ENCODE peak calls at places on chromosomes 1 and 21, in seven cellular contexts. Y, B, L, D, P, R and C are unnamed samples.

GRCh38 chr1:21630571-21631338 is 38.4 kb downstream of the RAP1GAP start:
- DNase-seq in D (no peak), Y (no peak), R (no peak), B (no peak), P (no peak), L (no peak), C (no peak)

GRCh38 chr1:160707171-160708109 is 4.2 kb downstream of the CD48 start:
- DNase-seq in L (no peak), Y (no peak), D (no peak), P (no peak), R (no peak), B (no peak), C (no peak)

GRCh38 chr21:45769239-45769758 is 125.8 kb downstream of the PCBP3 start:
- DNase-seq in R (no peak), L (no peak), P (no peak), Y (no peak), D (no peak), B (no peak), C (no peak)

GRCh38 chr1:216722841-216723240 is 388 bp downstream of the ESRRG start:
- DNase-seq in L (no peak), P (no peak), Y (no peak), R (no peak), D (no peak), B (no peak), C (no peak)

GRCh38 chr1:185375583-185375982 is 58.5 kb upstream of the IVNS1ABP start:
- DNase-seq in Y (peak; percentile 29), P (no peak), R (no peak), L (peak; percentile 16), D (peak; percentile 69), B (no peak), C (no peak)

GRCh38 chr1:67281246-67281645 is 26.4 kb upstream of the IL12RB2 start:
- DNase-seq in L (no peak), Y (no peak), D (no peak), R (no peak), P (no peak), B (no peak), C (no peak)

GRCh38 chr1:18676431-18676830 is 45.8 kb downstream of the PAX7 start:
- DNase-seq in L (no peak), B (no peak), R (no peak), P (no peak), D (no peak), Y (no peak), C (no peak)

GRCh38 chr1:153919879-153920852 is 2.6 kb downstream of the GATAD2B start:
- DNase-seq in R (no peak), Y (no peak), L (no peak), D (no peak), B (no peak), P (no peak), C (no peak)

GRCh38 chr1:151710187-151710586 is 6.4 kb downstream of the CELF3 start:
- DNase-seq in B (no peak), D (no peak), L (no peak), R (no peak), P (no peak), Y (no peak), C (no peak)

GRCh38 chr1:156963621-156964020 is 43.2 kb downstream of the LRRC71 start:
- DNase-seq in B (peak; percentile 45), P (no peak), R (no peak), Y (no peak), D (no peak), L (peak; percentile 12), C (no peak)

GRCh38 chr1:197958438-197958837 is 41.3 kb downstream of the LHX9 start:
- DNase-seq in R (no peak), B (no peak), L (no peak), D (no peak), Y (no peak), P (no peak), C (no peak)

GRCh38 chr1:150479927-150480352 is 7.3 kb upstream of the TARS2 start:
- DNase-seq in L (no peak), R (no peak), B (no peak), P (no peak), D (peak; percentile 11), Y (no peak), C (no peak)

GRCh38 chr1:225063722-225064121 is 134.2 kb downstream of the DNAH14 start:
- DNase-seq in P (no peak), R (no peak), D (no peak), B (no peak), Y (no peak), L (no peak), C (no peak)

GRCh38 chr1:61450454-61451213 is 274.3 kb downstream of the TM2D1 start:
- DNase-seq in Y (no peak), D (no peak), B (peak; percentile 61), P (peak; percentile 11), L (no peak), R (peak; percentile 44), C (no peak)

GRCh38 chr1:158148458-158148857 is 32.2 kb upstream of the CD1D start:
- DNase-seq in Y (no peak), B (no peak), D (no peak), P (no peak), L (no peak), R (no peak), C (no peak)

GRCh38 chr1:37595440-37596181 is at the start of gene GNL2:
- DNase-seq in Y (peak; percentile 99), P (peak; percentile 94), B (peak; percentile 98), R (peak; percentile 97), L (peak; percentile 94), D (peak; percentile 99), C (peak; percentile 80)
- TF ChIP-seq POLR2A in Y (peak; percentile 33), P (peak; percentile 90), B (peak; percentile 78), R (peak; percentile 57), L (peak; percentile 71), D (peak; percentile 79), C (no peak)

GRCh38 chr1:107526524-107527198 is 385.8 kb downstream of the NTNG1 start:
- DNase-seq in Y (no peak), B (no peak), R (no peak), P (no peak), D (no peak), L (no peak), C (no peak)

GRCh38 chr1:107532318-107532717 is 391.5 kb downstream of the NTNG1 start:
- DNase-seq in P (no peak), B (no peak), D (no peak), L (no peak), R (no peak), Y (peak; percentile 49), C (no peak)

GRCh38 chr1:107531065-107531908 is 390.4 kb downstream of the NTNG1 start:
- DNase-seq in D (no peak), B (no peak), Y (no peak), L (no peak), R (no peak), P (no peak), C (no peak)

GRCh38 chr1:107530543-107530942 is 389.7 kb downstream of the NTNG1 start:
- DNase-seq in L (no peak), Y (no peak), B (no peak), R (no peak), D (peak; percentile 81), P (no peak), C (no peak)

GRCh38 chr1:107529511-107530149 is 388.8 kb downstream of the NTNG1 start:
- DNase-seq in P (peak; percentile 28), D (no peak), R (peak; percentile 20), Y (no peak), B (no peak), L (peak; percentile 18), C (no peak)
- H3K4me1 ChIP-seq in P (no peaks in the 10 kb centered on the region), D (peaks cover 12% of the 10 kb centered on the region), R (no peaks in the 10 kb centered on the region), Y (no peaks in the 10 kb centered on the region), B (peaks cover under 1% of the 10 kb centered on the region), L (no peaks in the 10 kb centered on the region), C (peaks cover 53% of the 10 kb centered on the region)

GRCh38 chr1:91885716-91886506 is at the start of gene TGFBR3:
- DNase-seq in L (peak; percentile 87), R (peak; percentile 95), P (peak; percentile 76), B (peak; percentile 96), Y (peak; percentile 75), D (peak; percentile 98), C (peak; percentile 24)
- TF ChIP-seq CTCF in L (peak; percentile 85), R (peak; percentile 65), P (no peak), B (peak; percentile 26), Y (peak; percentile 58), D (peak; percentile 49), C (peak; percentile 26)

DNA sequence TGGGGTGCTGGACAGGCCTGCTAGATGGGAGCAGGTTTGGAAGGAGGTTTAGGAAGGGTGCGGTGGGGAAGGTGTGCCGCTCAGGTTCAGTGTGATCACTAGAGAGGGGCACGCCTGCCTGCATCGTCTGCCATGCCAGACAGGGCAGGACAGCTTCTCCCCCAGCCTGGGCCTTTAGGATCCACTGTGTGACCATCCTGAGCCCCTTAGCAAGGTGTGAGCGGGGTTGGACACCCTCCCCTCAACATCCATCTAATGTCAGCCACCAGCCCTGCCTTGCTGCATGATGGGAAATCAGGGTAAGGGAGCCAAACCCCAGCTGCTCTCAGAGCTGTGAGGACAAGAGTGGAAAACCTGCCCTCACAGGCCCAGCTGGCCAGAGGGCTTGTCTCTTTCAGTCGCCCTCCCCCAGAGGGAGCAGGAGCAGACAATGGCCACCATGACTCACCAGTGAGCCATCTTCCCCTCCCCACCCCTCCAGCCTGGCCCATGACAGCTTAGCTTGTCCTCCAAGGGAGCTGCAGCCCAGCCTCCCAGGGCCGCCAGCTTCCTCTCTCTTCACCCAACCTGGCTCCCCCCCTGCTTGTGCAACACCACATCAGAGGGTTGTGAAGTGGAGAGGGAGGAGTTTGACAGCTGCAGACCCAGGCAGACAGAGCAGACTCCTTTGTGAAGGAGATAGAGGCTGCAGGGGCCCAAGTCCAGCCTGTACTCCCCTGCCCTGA is 37.0 kb downstream of the NUAK2 start:
- DNase-seq in R (peak; percentile 90), L (peak; percentile 80), P (peak; percentile 99), D (peak; percentile 95), Y (peak; percentile 72), B (peak; percentile 84), C (peak; percentile 92)
- TF ChIP-seq POLR2A in R (no peak), L (no peak), P (no peak), D (no peak), Y (no peak), B (no peak), C (peak; percentile 65)

DNA sequence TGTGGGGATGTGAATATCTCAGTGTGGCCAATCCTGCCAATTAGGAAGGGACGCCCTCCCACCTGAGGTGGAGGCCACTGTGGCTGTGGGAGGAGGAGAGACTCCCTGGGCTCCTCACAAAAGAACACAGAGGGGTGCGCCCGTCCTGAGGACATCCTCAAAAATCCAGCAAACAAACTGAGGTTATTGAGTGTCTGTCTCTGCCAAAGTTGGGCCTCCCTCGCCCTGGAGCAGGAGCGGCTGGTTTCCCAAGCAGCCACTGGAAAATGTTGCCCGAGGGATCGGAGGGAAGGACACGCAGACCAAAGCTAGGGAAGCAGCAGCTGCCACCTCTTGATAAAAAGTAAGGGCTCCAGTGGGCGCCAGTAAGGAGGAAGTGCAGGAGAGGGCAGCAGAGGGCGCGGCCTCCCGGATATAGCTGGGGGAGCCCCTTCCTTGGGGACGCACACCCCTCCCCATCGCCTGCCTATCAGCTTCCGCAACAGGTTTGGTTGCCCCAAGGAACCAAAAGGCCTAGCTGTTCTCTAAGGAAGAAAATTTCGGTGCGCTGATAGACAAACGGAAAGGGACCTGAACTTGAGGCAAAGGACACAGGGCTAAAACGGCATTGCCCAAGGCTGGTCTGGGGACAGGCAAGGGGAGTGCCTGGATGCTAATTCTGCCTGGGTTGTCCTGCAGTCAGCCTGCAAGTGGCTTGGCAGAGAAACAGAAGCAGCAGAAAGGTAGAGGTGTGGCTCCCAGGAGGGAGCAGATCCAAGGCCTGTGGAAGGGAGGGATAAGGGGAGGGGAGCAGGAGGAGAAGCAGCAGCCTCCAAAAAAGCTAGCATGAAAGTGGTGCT is 1.7 kb upstream of the GRIK3 start:
- DNase-seq in P (no peak), Y (no peak), D (no peak), L (no peak), R (no peak), B (no peak), C (no peak)
- H3K4me1 ChIP-seq in P (no peaks in the 10 kb centered on the region), Y (peaks cover 5% of the 10 kb centered on the region), D (peaks cover 31% of the 10 kb centered on the region), L (peaks cover 19% of the 10 kb centered on the region), R (no peaks in the 10 kb centered on the region), B (no peaks in the 10 kb centered on the region), C (peaks cover 38% of the 10 kb centered on the region)

GRCh38 chr1:3649342-3650247 is at the start of gene WRAP73:
- DNase-seq in D (peak; percentile 93), B (peak; percentile 94), R (peak; percentile 87), P (peak; percentile 80), L (peak; percentile 82), Y (peak; percentile 93), C (peak; percentile 50)
- TF ChIP-seq CTCF in D (no peak), B (no peak), R (no peak), P (no peak), L (no peak), Y (no peak), C (no peak)